ENCODE peak calls at places on chromosomes 5 and 9, in five cellular contexts. S is sigmoid colon, E is AG08396, L is kidney glomerular epithelial cell, C is SW 1271. U is an unnamed sample.

GRCh38 chr5:111143910-111144309 is 51.8 kb downstream of the WDR36 start:
- DNase-seq in S (no peak), E (peak), L (peak), C (no peak), U (no peak)

GRCh38 chr9:120583958-120584369 is 4.0 kb upstream of the CDK5RAP2 start:
- DNase-seq in S (no peak), E (peak), L (peak), C (peak), U (no peak)

GRCh38 chr5:121967187-121967586 is 5.4 kb downstream of the SRFBP1 start:
- DNase-seq in S (no peak), E (peak), L (no peak), C (peak), U (no peak)

GRCh38 chr5:179307006-179307800 is 38.1 kb downstream of the ADAMTS2 start:
- DNase-seq in S (peak), E (no peak), L (no peak), C (no peak), U (no peak)

GRCh38 chr5:176704817-176705216 is 57.5 kb downstream of the TSPAN17 start:
- DNase-seq in S (no peak), E (no peak), L (no peak), C (no peak), U (no peak)

GRCh38 chr5:159581502-159582249 is 251.4 kb upstream of the IL12B start:
- DNase-seq in S (no peak), E (peak), L (peak), C (peak), U (peak)

GRCh38 chr5:127601601-127602000 is 47.3 kb upstream of the CTXN3 start:
- DNase-seq in S (no peak), E (no peak), L (no peak), C (no peak), U (no peak)

GRCh38 chr5:111922344-111922743 is 165.3 kb upstream of the NREP start:
- DNase-seq in S (no peak), E (no peak), L (no peak), C (no peak), U (no peak)

GRCh38 chr9:98962181-98962560 is 18.5 kb downstream of the COL15A1 start:
- DNase-seq in S (no peak), E (peak), L (no peak), C (no peak), U (no peak)

GRCh38 chr5:16412556-16412955 is 53.0 kb downstream of the ZNF622 start:
- DNase-seq in S (no peak), E (no peak), L (no peak), C (no peak), U (no peak)

GRCh38 chr9:129007035-129007765 is 20.9 kb downstream of the SH3GLB2 start:
- DNase-seq in S (peak), E (no peak), L (no peak), C (no peak), U (no peak)

GRCh38 chr5:103424453-103425205 is 138.0 kb downstream of the NUDT12 start:
- DNase-seq in S (no peak), E (peak), L (peak), C (no peak), U (no peak)

GRCh38 chr9:76707510-76707909 is 56.7 kb upstream of the PCA3 start:
- DNase-seq in S (no peak), E (no peak), L (no peak), C (no peak), U (no peak)

GRCh38 chr9:38250279-38251035 is 142.0 kb upstream of the ALDH1B1 start:
- DNase-seq in S (no peak), E (no peak), L (no peak), C (no peak), U (no peak)

GRCh38 chr5:134252671-134253070 is 26.8 kb upstream of the PPP2CA start:
- DNase-seq in S (no peak), E (peak), L (peak), C (peak), U (peak)

GRCh38 chr9:37417857-37418618 is 4.5 kb upstream of the GRHPR start:
- DNase-seq in S (no peak), E (no peak), L (no peak), C (no peak), U (no peak)

GRCh38 chr9:89597711-89598707 is 6.8 kb upstream of the GADD45G start:
- DNase-seq in S (no peak), E (peak), L (peak), C (peak), U (no peak)

GRCh38 chr5:116947691-116948528 is 373.3 kb upstream of the SEMA6A start:
- DNase-seq in S (no peak), E (no peak), L (peak), C (peak), U (peak)

U was measured in Panc1.